ENCODE peak calls at places on chromosomes 5 and 9, in eight cellular contexts. One of them, this sample, is unnamed.
A peak's percentile ranks its signal among the peaks of the same experiment; 100 is the strongest.

GRCh38 chr9:37311938-37312730 is 110.4 kb upstream of the GRHPR start:
- DNase-seq in MM.1S: no peak
- DNase-seq in PC-3: peak; percentile 26
- DNase-seq in GM23338: no peak
- DNase-seq in neural progenitor cell: no peak
- DNase-seq in SK-N-SH: no peak
- DNase-seq in OCI-LY7: no peak
- DNase-seq in HCT116: no peak
- DNase-seq in this sample: no peak

GRCh38 chr9:84271887-84272556 is 68.5 kb downstream of the SLC28A3 start:
- DNase-seq in MM.1S: no peak
- DNase-seq in PC-3: no peak
- DNase-seq in GM23338: peak; percentile 11
- DNase-seq in neural progenitor cell: peak; percentile 18
- DNase-seq in SK-N-SH: no peak
- DNase-seq in OCI-LY7: no peak
- DNase-seq in HCT116: no peak
- DNase-seq in this sample: no peak

GRCh38 chr9:101677864-101678263 is 60.6 kb downstream of the GRIN3A start:
- DNase-seq in MM.1S: no peak
- DNase-seq in PC-3: no peak
- DNase-seq in GM23338: no peak
- DNase-seq in neural progenitor cell: no peak
- DNase-seq in SK-N-SH: peak; percentile 20
- DNase-seq in OCI-LY7: no peak
- DNase-seq in HCT116: no peak
- DNase-seq in this sample: no peak

GRCh38 chr5:136720674-136721073 is 355.3 kb upstream of the TRPC7 start:
- DNase-seq in MM.1S: no peak
- DNase-seq in PC-3: no peak
- DNase-seq in GM23338: no peak
- DNase-seq in neural progenitor cell: no peak
- DNase-seq in SK-N-SH: no peak
- DNase-seq in OCI-LY7: no peak
- DNase-seq in HCT116: no peak
- DNase-seq in this sample: no peak

GRCh38 chr5:154223320-154223719 is 32.8 kb downstream of the GALNT10 start:
- DNase-seq in MM.1S: no peak
- DNase-seq in PC-3: no peak
- DNase-seq in GM23338: no peak
- DNase-seq in neural progenitor cell: no peak
- DNase-seq in SK-N-SH: no peak
- DNase-seq in OCI-LY7: no peak
- DNase-seq in HCT116: no peak
- DNase-seq in this sample: no peak

GRCh38 chr5:136890431-136891148 is 525.2 kb upstream of the TRPC7 start:
- DNase-seq in MM.1S: no peak
- DNase-seq in PC-3: no peak
- DNase-seq in GM23338: no peak
- DNase-seq in neural progenitor cell: no peak
- DNase-seq in SK-N-SH: no peak
- DNase-seq in OCI-LY7: no peak
- DNase-seq in HCT116: no peak
- DNase-seq in this sample: no peak

GRCh38 chr9:94584555-94584954 is 9.1 kb downstream of the FBP2 start:
- DNase-seq in MM.1S: no peak
- DNase-seq in PC-3: no peak
- DNase-seq in GM23338: no peak
- DNase-seq in neural progenitor cell: no peak
- DNase-seq in SK-N-SH: no peak
- DNase-seq in OCI-LY7: no peak
- DNase-seq in HCT116: no peak
- DNase-seq in this sample: no peak

GRCh38 chr5:96699186-96699820 is 37.1 kb downstream of the CAST start:
- DNase-seq in MM.1S: no peak
- DNase-seq in PC-3: no peak
- DNase-seq in GM23338: peak; percentile 48
- DNase-seq in neural progenitor cell: peak; percentile 43
- DNase-seq in SK-N-SH: peak; percentile 20
- DNase-seq in OCI-LY7: no peak
- DNase-seq in HCT116: no peak
- DNase-seq in this sample: no peak

GRCh38 chr5:50435131-50435530 is 6.0 kb downstream of the EMB start:
- DNase-seq in MM.1S: no peak
- DNase-seq in PC-3: no peak
- DNase-seq in GM23338: no peak
- DNase-seq in neural progenitor cell: no peak
- DNase-seq in SK-N-SH: no peak
- DNase-seq in OCI-LY7: no peak
- DNase-seq in HCT116: no peak
- DNase-seq in this sample: no peak

GRCh38 chr9:101457003-101457402 is 21.4 kb upstream of the ALDOB start:
- DNase-seq in MM.1S: no peak
- DNase-seq in PC-3: no peak
- DNase-seq in GM23338: peak; percentile 78
- DNase-seq in neural progenitor cell: peak; percentile 29
- DNase-seq in SK-N-SH: no peak
- DNase-seq in OCI-LY7: peak; percentile 8
- DNase-seq in HCT116: no peak
- DNase-seq in this sample: no peak

GRCh38 chr9:20618361-20618799 is 3.9 kb downstream of the MLLT3 start:
- DNase-seq in MM.1S: no peak
- DNase-seq in PC-3: peak; percentile 87
- DNase-seq in GM23338: no peak
- DNase-seq in neural progenitor cell: no peak
- DNase-seq in SK-N-SH: no peak
- DNase-seq in OCI-LY7: no peak
- DNase-seq in HCT116: no peak
- DNase-seq in this sample: peak; percentile 20

GRCh38 chr9:77903666-77904248 is 127.9 kb downstream of the GNAQ start:
- DNase-seq in MM.1S: no peak
- DNase-seq in PC-3: no peak
- DNase-seq in GM23338: no peak
- DNase-seq in neural progenitor cell: no peak
- DNase-seq in SK-N-SH: no peak
- DNase-seq in OCI-LY7: no peak
- DNase-seq in HCT116: no peak
- DNase-seq in this sample: no peak

GRCh38 chr5:143008809-143009521 is 238.8 kb downstream of the ARHGAP26 start:
- DNase-seq in MM.1S: peak; percentile 96
- DNase-seq in PC-3: peak; percentile 95
- DNase-seq in GM23338: no peak
- DNase-seq in neural progenitor cell: no peak
- DNase-seq in SK-N-SH: no peak
- DNase-seq in OCI-LY7: no peak
- DNase-seq in HCT116: peak; percentile 79
- DNase-seq in this sample: no peak

GRCh38 chr9:4126184-4126865 is 173.5 kb downstream of the GLIS3 start:
- DNase-seq in MM.1S: no peak
- DNase-seq in PC-3: peak; percentile 79
- DNase-seq in GM23338: no peak
- DNase-seq in neural progenitor cell: no peak
- DNase-seq in SK-N-SH: no peak
- DNase-seq in OCI-LY7: no peak
- DNase-seq in HCT116: no peak
- DNase-seq in this sample: no peak

GRCh38 chr9:116087751-116088194 is 65.8 kb upstream of the PAPPA start:
- DNase-seq in MM.1S: peak; percentile 7
- DNase-seq in PC-3: peak; percentile 53
- DNase-seq in GM23338: no peak
- DNase-seq in neural progenitor cell: no peak
- DNase-seq in SK-N-SH: no peak
- DNase-seq in OCI-LY7: no peak
- DNase-seq in HCT116: no peak
- DNase-seq in this sample: no peak

GRCh38 chr9:95738438-95738837 is 137.1 kb upstream of the ERCC6L2 start:
- DNase-seq in MM.1S: no peak
- DNase-seq in PC-3: no peak
- DNase-seq in GM23338: no peak
- DNase-seq in neural progenitor cell: no peak
- DNase-seq in SK-N-SH: no peak
- DNase-seq in OCI-LY7: no peak
- DNase-seq in HCT116: no peak
- DNase-seq in this sample: no peak

GRCh38 chr5:93782978-93783377 is 41.6 kb upstream of the POU5F2 start:
- DNase-seq in MM.1S: no peak
- DNase-seq in PC-3: peak; percentile 40
- DNase-seq in GM23338: no peak
- DNase-seq in neural progenitor cell: no peak
- DNase-seq in SK-N-SH: no peak
- DNase-seq in OCI-LY7: no peak
- DNase-seq in HCT116: no peak
- DNase-seq in this sample: no peak

GRCh38 chr5:170758481-170758880 is 25.0 kb upstream of the GABRP start:
- DNase-seq in MM.1S: no peak
- DNase-seq in PC-3: no peak
- DNase-seq in GM23338: no peak
- DNase-seq in neural progenitor cell: no peak
- DNase-seq in SK-N-SH: no peak
- DNase-seq in OCI-LY7: no peak
- DNase-seq in HCT116: no peak
- DNase-seq in this sample: no peak

GRCh38 chr5:169152946-169153345 is 148.0 kb downstream of the SLIT3 start:
- DNase-seq in MM.1S: no peak
- DNase-seq in PC-3: no peak
- DNase-seq in GM23338: no peak
- DNase-seq in neural progenitor cell: no peak
- DNase-seq in SK-N-SH: no peak
- DNase-seq in OCI-LY7: no peak
- DNase-seq in HCT116: no peak
- DNase-seq in this sample: no peak
- TF ChIP-seq CTCF in MM.1S: no peak
- TF ChIP-seq CTCF in PC-3: no peak
- TF ChIP-seq CTCF in GM23338: no peak
- TF ChIP-seq CTCF in neural progenitor cell: no peak
- TF ChIP-seq CTCF in SK-N-SH: no peak
- TF ChIP-seq CTCF in OCI-LY7: no peak
- TF ChIP-seq CTCF in HCT116: no peak
- TF ChIP-seq CTCF in this sample: no peak

GRCh38 chr9:109192732-109193361 is 25.8 kb upstream of the FRRS1L start:
- DNase-seq in MM.1S: no peak
- DNase-seq in PC-3: peak; percentile 38
- DNase-seq in GM23338: peak; percentile 85
- DNase-seq in neural progenitor cell: peak; percentile 73
- DNase-seq in SK-N-SH: peak; percentile 37
- DNase-seq in OCI-LY7: no peak
- DNase-seq in HCT116: peak; percentile 15
- DNase-seq in this sample: peak; percentile 55
- TF ChIP-seq EZH2phosphoT487 in MM.1S: no peak
- TF ChIP-seq EZH2phosphoT487 in PC-3: no peak
- TF ChIP-seq EZH2phosphoT487 in GM23338: no peak
- TF ChIP-seq EZH2phosphoT487 in neural progenitor cell: no peak
- TF ChIP-seq EZH2phosphoT487 in SK-N-SH: no peak
- TF ChIP-seq EZH2phosphoT487 in OCI-LY7: no peak
- TF ChIP-seq EZH2phosphoT487 in HCT116: no peak
- TF ChIP-seq EZH2phosphoT487 in this sample: no peak

GRCh38 chr9:70229026-70229425 is 29.8 kb upstream of the SMC5 start:
- DNase-seq in MM.1S: no peak
- DNase-seq in PC-3: no peak
- DNase-seq in GM23338: no peak
- DNase-seq in neural progenitor cell: peak; percentile 10
- DNase-seq in SK-N-SH: no peak
- DNase-seq in OCI-LY7: no peak
- DNase-seq in HCT116: no peak
- DNase-seq in this sample: peak; percentile 14

GRCh38 chr9:70228098-70228497 is 30.7 kb upstream of the SMC5 start:
- DNase-seq in MM.1S: no peak
- DNase-seq in PC-3: no peak
- DNase-seq in GM23338: no peak
- DNase-seq in neural progenitor cell: no peak
- DNase-seq in SK-N-SH: no peak
- DNase-seq in OCI-LY7: no peak
- DNase-seq in HCT116: no peak
- DNase-seq in this sample: no peak

GRCh38 chr9:70232476-70232875 is 26.3 kb upstream of the SMC5 start:
- DNase-seq in MM.1S: no peak
- DNase-seq in PC-3: no peak
- DNase-seq in GM23338: no peak
- DNase-seq in neural progenitor cell: no peak
- DNase-seq in SK-N-SH: no peak
- DNase-seq in OCI-LY7: no peak
- DNase-seq in HCT116: no peak
- DNase-seq in this sample: no peak

GRCh38 chr9:70229579-70229978 is 29.2 kb upstream of the SMC5 start:
- DNase-seq in MM.1S: no peak
- DNase-seq in PC-3: peak; percentile 52
- DNase-seq in GM23338: peak; percentile 57
- DNase-seq in neural progenitor cell: no peak
- DNase-seq in SK-N-SH: no peak
- DNase-seq in OCI-LY7: no peak
- DNase-seq in HCT116: peak; percentile 18
- DNase-seq in this sample: no peak
- TF ChIP-seq CTCF in MM.1S: peak; percentile 28
- TF ChIP-seq CTCF in PC-3: peak; percentile 59
- TF ChIP-seq CTCF in GM23338: no peak
- TF ChIP-seq CTCF in neural progenitor cell: peak; percentile 71
- TF ChIP-seq CTCF in SK-N-SH: peak; percentile 67
- TF ChIP-seq CTCF in OCI-LY7: peak; percentile 60
- TF ChIP-seq CTCF in HCT116: peak; percentile 44
- TF ChIP-seq CTCF in this sample: peak; percentile 55

GRCh38 chr9:109479822-109480221 is 18.3 kb downstream of the PTPN3 start:
- DNase-seq in MM.1S: no peak
- DNase-seq in PC-3: no peak
- DNase-seq in GM23338: no peak
- DNase-seq in neural progenitor cell: no peak
- DNase-seq in SK-N-SH: no peak
- DNase-seq in OCI-LY7: no peak
- DNase-seq in HCT116: no peak
- DNase-seq in this sample: no peak

GRCh38 chr9:109478204-109478563 is 19.9 kb downstream of the PTPN3 start:
- DNase-seq in MM.1S: no peak
- DNase-seq in PC-3: no peak
- DNase-seq in GM23338: no peak
- DNase-seq in neural progenitor cell: no peak
- DNase-seq in SK-N-SH: no peak
- DNase-seq in OCI-LY7: no peak
- DNase-seq in HCT116: no peak
- DNase-seq in this sample: no peak

GRCh38 chr9:109477269-109478203 is 20.6 kb downstream of the PTPN3 start:
- DNase-seq in MM.1S: no peak
- DNase-seq in PC-3: peak; percentile 79
- DNase-seq in GM23338: no peak
- DNase-seq in neural progenitor cell: no peak
- DNase-seq in SK-N-SH: no peak
- DNase-seq in OCI-LY7: no peak
- DNase-seq in HCT116: peak; percentile 74
- DNase-seq in this sample: peak; percentile 93

GRCh38 chr9:109476781-109477268 is 21.3 kb downstream of the PTPN3 start:
- DNase-seq in MM.1S: no peak
- DNase-seq in PC-3: peak; percentile 61
- DNase-seq in GM23338: no peak
- DNase-seq in neural progenitor cell: no peak
- DNase-seq in SK-N-SH: no peak
- DNase-seq in OCI-LY7: no peak
- DNase-seq in HCT116: no peak
- DNase-seq in this sample: peak; percentile 79

GRCh38 chr9:109478665-109479380 is 19.3 kb downstream of the PTPN3 start:
- DNase-seq in MM.1S: no peak
- DNase-seq in PC-3: no peak
- DNase-seq in GM23338: no peak
- DNase-seq in neural progenitor cell: no peak
- DNase-seq in SK-N-SH: no peak
- DNase-seq in OCI-LY7: no peak
- DNase-seq in HCT116: no peak
- DNase-seq in this sample: no peak
- TF ChIP-seq EZH2phosphoT487 in MM.1S: no peak
- TF ChIP-seq EZH2phosphoT487 in PC-3: no peak
- TF ChIP-seq EZH2phosphoT487 in GM23338: no peak
- TF ChIP-seq EZH2phosphoT487 in neural progenitor cell: no peak
- TF ChIP-seq EZH2phosphoT487 in SK-N-SH: no peak
- TF ChIP-seq EZH2phosphoT487 in OCI-LY7: no peak
- TF ChIP-seq EZH2phosphoT487 in HCT116: no peak
- TF ChIP-seq EZH2phosphoT487 in this sample: no peak

GRCh38 chr5:76256116-76256889 is 146.8 kb upstream of the IQGAP2 start:
- DNase-seq in MM.1S: peak; percentile 70
- DNase-seq in PC-3: peak; percentile 62
- DNase-seq in GM23338: peak; percentile 89
- DNase-seq in neural progenitor cell: peak; percentile 85
- DNase-seq in SK-N-SH: peak; percentile 71
- DNase-seq in OCI-LY7: peak; percentile 74
- DNase-seq in HCT116: peak; percentile 52
- DNase-seq in this sample: peak; percentile 86
- TF ChIP-seq CTCF in MM.1S: peak; percentile 76
- TF ChIP-seq CTCF in PC-3: peak; percentile 65
- TF ChIP-seq CTCF in GM23338: peak; percentile 93
- TF ChIP-seq CTCF in neural progenitor cell: peak; percentile 80
- TF ChIP-seq CTCF in SK-N-SH: peak; percentile 69
- TF ChIP-seq CTCF in OCI-LY7: peak; percentile 85
- TF ChIP-seq CTCF in HCT116: peak; percentile 56
- TF ChIP-seq CTCF in this sample: peak; percentile 87

This sample was measured in hepatocyte.